ENCODE peak calls at places on chromosome 7, in eight cellular contexts. L, N, F, G, I, B, C and Y are unnamed samples.

GRCh38 chr7:73865738-73866445 is 4.9 kb downstream of the TMEM270 start:
- DNase-seq in B (peak), I (peak), F (no peak), L (no peak), N (no peak), C (no peak), G (no peak), Y (peak)

GRCh38 chr7:95180-95862 is 97.0 kb upstream of the FAM20C start:
- DNase-seq in I (peak), L (no peak), N (no peak), G (no peak), F (no peak), C (peak), B (no peak), Y (no peak)

GRCh38 chr7:76020031-76020714 is 25.8 kb upstream of the TMEM120A start:
- DNase-seq in B (peak), N (peak), F (peak), I (peak), G (peak), C (peak), L (peak), Y (peak)

GRCh38 chr7:155803418-155804376 is 8.6 kb downstream of the SHH start:
- DNase-seq in F (no peak), I (no peak), G (no peak), B (peak), C (no peak), N (peak), L (no peak), Y (no peak)

GRCh38 chr7:35424869-35425495 is 171.1 kb upstream of the TBX20 start:
- DNase-seq in N (peak), B (no peak), G (peak), I (peak), C (peak), F (no peak), L (peak), Y (peak)

GRCh38 chr7:43851796-43852195 is 17.5 kb downstream of the MRPS24 start:
- DNase-seq in F (no peak), B (no peak), C (no peak), I (no peak), L (no peak), G (no peak), N (no peak), Y (no peak)

GRCh38 chr7:114784177-114784576 is 137.7 kb upstream of the MDFIC start:
- DNase-seq in G (no peak), C (no peak), N (no peak), F (no peak), I (no peak), B (no peak), L (no peak), Y (no peak)

GRCh38 chr7:132145466-132145865 is 430.8 kb downstream of the PLXNA4 start:
- DNase-seq in F (no peak), G (no peak), B (no peak), I (peak), C (peak), N (no peak), L (no peak), Y (no peak)

GRCh38 chr7:130421685-130422084 is 19.1 kb downstream of the CEP41 start:
- DNase-seq in C (no peak), I (peak), N (no peak), F (no peak), G (no peak), L (no peak), B (no peak), Y (no peak)

GRCh38 chr7:91046322-91047088 is 217.7 kb upstream of the FZD1 start:
- DNase-seq in I (peak), B (no peak), C (no peak), F (no peak), N (no peak), L (no peak), G (no peak), Y (no peak)

GRCh38 chr7:157292770-157293412 is 43.9 kb upstream of the DNAJB6 start:
- DNase-seq in F (no peak), L (no peak), G (no peak), B (peak), C (no peak), I (no peak), N (no peak), Y (no peak)

GRCh38 chr7:155640629-155641028 is 3.8 kb upstream of the RBM33 start:
- DNase-seq in G (no peak), L (no peak), B (no peak), N (no peak), I (no peak), C (no peak), F (no peak), Y (no peak)

GRCh38 chr7:135414850-135415439 is 95.0 kb downstream of the CNOT4 start:
- DNase-seq in C (peak), L (peak), N (no peak), I (peak), F (no peak), G (no peak), B (no peak), Y (peak)

GRCh38 chr7:70051726-70052125 is 453.5 kb downstream of the AUTS2 start:
- DNase-seq in N (no peak), B (no peak), G (no peak), I (no peak), C (no peak), F (no peak), L (no peak), Y (no peak)

GRCh38 chr7:44159824-44160630 is 18.9 kb upstream of the MYL7 start:
- DNase-seq in F (no peak), L (no peak), N (no peak), B (no peak), I (no peak), C (no peak), G (no peak), Y (no peak)

GRCh38 chr7:117544061-117544460 is 64.2 kb downstream of the CFTR start:
- DNase-seq in G (no peak), I (no peak), B (no peak), C (no peak), N (no peak), F (no peak), L (no peak), Y (no peak)

GRCh38 chr7:22819476-22819875 is 3.2 kb downstream of the TOMM7 start:
- DNase-seq in B (no peak), F (no peak), G (no peak), C (no peak), N (no peak), L (no peak), I (no peak), Y (no peak)

GRCh38 chr7:54880326-54880989 is 121.4 kb upstream of the SEC61G start:
- DNase-seq in C (no peak), N (no peak), L (no peak), G (no peak), F (no peak), I (no peak), B (no peak), Y (no peak)

GRCh38 chr7:81218480-81219106 is 299.7 kb upstream of the SEMA3C start:
- DNase-seq in G (no peak), I (no peak), L (no peak), F (no peak), N (no peak), C (no peak), B (no peak), Y (no peak)

GRCh38 chr7:22238354-22239311 is 118.3 kb downstream of the RAPGEF5 start:
- DNase-seq in G (no peak), F (no peak), I (peak), C (no peak), N (no peak), L (peak), B (no peak), Y (no peak)

GRCh38 chr7:522071-522937 is 2.7 kb upstream of the PDGFA start:
- DNase-seq in I (peak), F (peak), B (peak), G (no peak), N (no peak), L (no peak), C (no peak), Y (peak)

GRCh38 chr7:82288769-82289535 is 154.6 kb downstream of the CACNA2D1 start:
- DNase-seq in L (no peak), I (no peak), F (no peak), G (no peak), B (no peak), C (no peak), N (no peak), Y (no peak)

GRCh38 chr7:135994466-135995205 is 17.5 kb upstream of the MTPN start:
- DNase-seq in B (no peak), N (no peak), F (no peak), L (no peak), G (no peak), I (peak), C (no peak), Y (no peak)

GRCh38 chr7:93958651-93959050 is 37.1 kb downstream of the GNG11 start:
- DNase-seq in B (no peak), L (no peak), G (no peak), N (no peak), C (no peak), I (no peak), F (no peak), Y (no peak)

GRCh38 chr7:105429746-105430612 is 41.3 kb upstream of the SRPK2 start:
- DNase-seq in B (no peak), G (peak), F (peak), C (no peak), L (peak), I (peak), N (peak), Y (peak)

DNA sequence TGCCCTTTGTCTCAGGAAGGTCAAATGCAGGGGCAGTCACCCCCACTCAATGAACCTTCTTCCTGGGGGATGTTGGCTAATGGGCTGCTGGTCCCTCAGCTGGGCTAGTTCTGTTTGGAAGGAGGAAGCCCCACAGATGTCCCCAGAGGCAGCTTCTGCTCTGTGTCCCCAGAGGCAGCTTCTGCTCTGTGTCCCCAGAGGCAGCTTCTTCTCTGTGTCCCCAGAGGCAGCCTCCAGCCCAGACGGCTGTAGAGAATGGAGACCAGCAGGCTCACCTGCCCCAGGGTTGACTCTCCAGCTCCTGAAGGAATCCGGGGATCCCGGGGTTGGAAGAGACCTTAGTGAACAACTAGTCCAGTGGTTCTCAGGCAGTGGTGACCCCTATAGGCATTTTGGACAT is 62.5 kb upstream of the LEP start:
- DNase-seq in L (no peak), B (no peak), F (no peak), I (no peak), N (no peak), G (no peak), C (no peak), Y (no peak)
- TF ChIP-seq CTCF in L (no peak), B (no peak), F (no peak), I (no peak), N (no peak), G (no peak), C (no peak), Y (no peak)

GRCh38 chr7:50679218-50680007 is 103.3 kb downstream of the GRB10 start:
- DNase-seq in I (peak), C (no peak), G (no peak), F (no peak), N (no peak), L (no peak), B (no peak), Y (peak)
- TF ChIP-seq CTCF in I (no peak), C (peak), G (peak), F (peak), N (peak), L (peak), B (peak), Y (no peak)

GRCh38 chr7:83476501-83476900 is 172.4 kb downstream of the SEMA3E start:
- DNase-seq in G (no peak), L (no peak), I (no peak), N (no peak), B (no peak), C (no peak), F (no peak), Y (no peak)

GRCh38 chr7:83478601-83479000 is 170.3 kb downstream of the SEMA3E start:
- DNase-seq in I (no peak), L (no peak), N (no peak), C (no peak), F (no peak), B (no peak), G (no peak), Y (no peak)

GRCh38 chr7:83472376-83472775 is 176.6 kb downstream of the SEMA3E start:
- DNase-seq in F (no peak), I (no peak), G (no peak), L (no peak), N (no peak), C (no peak), B (no peak), Y (no peak)

GRCh38 chr7:83469491-83469890 is 179.4 kb downstream of the SEMA3E start:
- DNase-seq in N (no peak), G (no peak), C (no peak), F (no peak), I (peak), B (no peak), L (no peak), Y (no peak)

DNA sequence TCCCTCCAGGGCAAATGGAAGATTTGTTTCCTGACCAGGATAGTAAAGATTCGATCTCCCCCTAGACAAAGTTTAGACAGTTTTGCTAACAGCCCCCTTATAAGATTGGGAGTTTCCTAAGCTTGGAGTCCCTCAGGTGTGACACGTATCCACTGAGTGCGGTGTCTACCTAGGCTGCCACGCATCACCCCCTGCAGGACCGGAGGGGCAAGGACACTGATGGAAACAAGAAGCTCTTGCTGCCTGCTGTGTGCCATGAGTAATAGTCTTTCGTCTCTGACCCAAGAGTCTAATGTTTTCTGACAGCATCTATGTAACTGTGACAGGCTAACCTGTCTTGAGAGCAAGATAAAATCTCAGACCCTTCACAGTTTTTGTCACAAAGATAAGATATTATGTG is 173.5 kb downstream of the SEMA3E start:
- DNase-seq in B (no peak), F (no peak), G (no peak), L (no peak), N (no peak), C (no peak), I (no peak), Y (no peak)
- TF ChIP-seq CTCF in B (no peak), F (peak), G (no peak), L (no peak), N (no peak), C (no peak), I (peak), Y (no peak)

GRCh38 chr7:7967909-7968543 is 570 bp upstream of the GLCCI1 start:
- DNase-seq in L (no peak), I (no peak), C (no peak), G (no peak), F (no peak), N (no peak), B (no peak), Y (no peak)
- TF ChIP-seq CTCF in L (no peak), I (no peak), C (no peak), G (no peak), F (no peak), N (no peak), B (no peak), Y (no peak)

GRCh38 chr7:87624628-87625027 is 3.6 kb upstream of the RUNDC3B start:
- DNase-seq in N (no peak), L (no peak), F (no peak), I (no peak), G (no peak), B (no peak), C (no peak), Y (no peak)
- TF ChIP-seq CTCF in N (no peak), L (no peak), F (no peak), I (no peak), G (no peak), B (no peak), C (peak), Y (no peak)

GRCh38 chr7:121525155-121525819 is 129.2 kb upstream of the FAM3C start:
- DNase-seq in L (no peak), C (no peak), F (no peak), B (no peak), N (no peak), I (no peak), G (no peak), Y (no peak)

GRCh38 chr7:121529003-121529402 is 132.9 kb upstream of the FAM3C start:
- DNase-seq in I (no peak), F (no peak), C (no peak), G (no peak), N (no peak), L (no peak), B (no peak), Y (no peak)

GRCh38 chr7:121531175-121532070 is 135.3 kb upstream of the FAM3C start:
- DNase-seq in L (no peak), F (no peak), C (no peak), N (no peak), I (no peak), G (no peak), B (no peak), Y (no peak)

DNA sequence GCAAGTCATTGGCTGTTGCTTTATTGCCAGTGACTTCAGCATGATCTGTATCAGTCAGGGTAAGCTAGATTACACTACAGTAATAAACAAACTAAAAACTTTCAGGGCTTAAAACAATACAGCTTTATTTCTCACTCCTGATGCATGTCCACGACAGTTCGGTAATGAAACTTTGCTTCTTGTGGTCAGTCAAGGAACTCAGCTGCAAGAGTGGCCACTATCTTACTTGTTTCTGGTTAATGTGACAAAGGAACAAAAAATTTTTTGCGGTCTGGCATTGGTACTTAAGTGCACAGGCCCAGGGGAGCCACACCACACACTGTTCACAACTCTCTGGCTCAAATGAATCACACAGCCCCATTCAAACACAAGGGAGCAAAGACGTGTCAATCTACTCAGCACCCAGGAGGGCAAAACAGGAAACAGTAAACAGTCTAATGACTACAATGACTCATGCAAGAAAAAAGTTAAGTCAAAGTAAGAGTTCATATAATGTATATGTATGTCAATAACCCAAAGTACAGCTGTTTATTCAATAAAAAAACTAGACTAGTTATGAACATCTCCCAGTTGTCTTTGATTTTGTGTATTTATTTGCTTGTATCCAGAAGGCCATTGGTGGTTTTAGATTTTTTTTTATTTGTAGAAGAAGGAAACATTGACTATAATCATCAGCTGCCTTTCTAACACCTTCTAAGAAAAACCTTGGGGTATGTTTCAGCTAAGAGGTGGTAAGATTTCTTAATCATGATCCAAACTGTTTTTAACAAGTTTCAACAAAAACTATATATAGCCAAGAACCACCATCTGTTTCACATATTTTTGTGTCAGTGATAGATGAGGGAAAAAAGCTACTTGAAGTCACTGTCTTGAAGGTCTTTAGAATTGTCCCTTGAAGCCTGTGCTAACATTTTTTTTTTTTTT is 134.4 kb upstream of the FAM3C start:
- DNase-seq in I (peak), F (peak), L (peak), N (no peak), G (no peak), B (no peak), C (peak), Y (peak)
- TF ChIP-seq CTCF in I (no peak), F (no peak), L (no peak), N (no peak), G (no peak), B (no peak), C (no peak), Y (no peak)

GRCh38 chr7:158976849-158977593 is 120.7 kb downstream of the DYNC2I1 start:
- DNase-seq in B (no peak), C (peak), G (peak), L (peak), F (peak), I (peak), N (peak), Y (peak)

GRCh38 chr7:158973941-158974785 is 117.8 kb downstream of the DYNC2I1 start:
- DNase-seq in L (no peak), B (no peak), G (no peak), C (no peak), F (no peak), I (no peak), N (no peak), Y (no peak)

GRCh38 chr7:158973440-158973839 is 117.1 kb downstream of the DYNC2I1 start:
- DNase-seq in G (no peak), N (no peak), I (no peak), L (no peak), C (no peak), F (no peak), B (peak), Y (peak)

GRCh38 chr7:158976468-158976848 is 120.1 kb downstream of the DYNC2I1 start:
- DNase-seq in I (no peak), L (no peak), B (no peak), F (peak), G (no peak), C (no peak), N (no peak), Y (peak)

GRCh38 chr7:158975526-158976467 is 119.4 kb downstream of the DYNC2I1 start:
- DNase-seq in B (no peak), G (peak), N (no peak), F (no peak), L (no peak), I (no peak), C (no peak), Y (no peak)
- TF ChIP-seq CTCF in B (no peak), G (no peak), N (no peak), F (no peak), L (no peak), I (no peak), C (no peak), Y (no peak)

GRCh38 chr7:153835712-153836265 is 216.4 kb upstream of the DPP6 start:
- DNase-seq in F (no peak), N (no peak), G (no peak), L (no peak), B (no peak), C (no peak), I (no peak), Y (no peak)

GRCh38 chr7:153832160-153832559 is 220.0 kb upstream of the DPP6 start:
- DNase-seq in N (no peak), I (no peak), G (no peak), C (no peak), B (no peak), L (no peak), F (no peak), Y (no peak)

GRCh38 chr7:153829523-153829922 is 222.7 kb upstream of the DPP6 start:
- DNase-seq in G (no peak), B (no peak), F (no peak), L (no peak), N (no peak), C (no peak), I (no peak), Y (no peak)

GRCh38 chr7:153840861-153841260 is 211.3 kb upstream of the DPP6 start:
- DNase-seq in F (no peak), N (no peak), G (no peak), C (no peak), I (no peak), B (no peak), L (no peak), Y (no peak)

DNA sequence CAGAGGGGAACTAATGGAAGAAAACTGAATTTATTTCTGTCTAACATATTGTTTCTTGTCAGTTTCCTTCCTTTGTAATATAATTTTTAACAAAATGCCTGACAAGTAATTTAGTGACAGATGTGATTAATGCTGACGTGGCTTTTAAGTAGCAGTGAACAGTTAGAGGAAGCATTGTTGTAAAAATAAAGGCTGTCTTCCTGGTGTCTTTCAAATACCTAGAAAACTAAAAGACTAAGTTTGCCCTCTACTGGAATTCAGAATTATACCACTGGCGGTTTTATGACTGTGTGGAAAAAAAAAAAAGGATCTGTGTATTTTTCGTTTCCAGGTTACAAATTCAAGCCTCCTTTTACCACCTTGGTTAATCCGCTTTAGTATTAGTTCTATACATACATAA is 217.1 kb upstream of the DPP6 start:
- DNase-seq in B (no peak), G (no peak), I (no peak), C (peak), L (no peak), F (no peak), N (no peak), Y (no peak)
- TF ChIP-seq CTCF in B (no peak), G (no peak), I (no peak), C (peak), L (no peak), F (no peak), N (peak), Y (no peak)